ENCODE peak calls at places on chromosomes 3 and 15, in seven cellular contexts. S, T, H, B, Q, K and E are unnamed samples.

GRCh38 chr3:168616901-168617300 is 521.2 kb upstream of the GOLIM4 start:
- DNase-seq in Q (no peak), B (no peak), H (no peak), S (no peak), K (no peak), T (no peak), E (no peak)

GRCh38 chr15:86829251-86829650 is 749.6 kb downstream of the AGBL1 start:
- DNase-seq in K (no peak), Q (no peak), S (no peak), B (no peak), H (no peak), T (no peak), E (no peak)

GRCh38 chr3:111072016-111072891 is 638 bp downstream of the NECTIN3 start:
- DNase-seq in Q (no peak), B (peak), K (peak), S (peak), T (peak), H (no peak), E (peak)

GRCh38 chr3:14545251-14545635 is 5.1 kb upstream of the GRIP2 start:
- DNase-seq in H (no peak), T (no peak), B (no peak), S (no peak), Q (no peak), K (no peak), E (no peak)

GRCh38 chr3:102536479-102536878 is 101.7 kb downstream of the ZPLD1 start:
- DNase-seq in T (no peak), H (no peak), B (no peak), Q (no peak), S (peak), K (no peak), E (no peak)

GRCh38 chr15:80404057-80404718 is at the start of gene ARNT2:
- DNase-seq in K (peak), T (peak), S (no peak), H (peak), B (no peak), Q (no peak), E (no peak)

GRCh38 chr15:39403674-39404117 is 177.2 kb upstream of the THBS1 start:
- DNase-seq in B (no peak), H (no peak), Q (no peak), T (no peak), S (peak), K (no peak), E (no peak)

GRCh38 chr3:45528429-45528828 is 66.1 kb upstream of the LIMD1 start:
- DNase-seq in Q (no peak), S (no peak), T (no peak), H (no peak), K (no peak), B (no peak), E (no peak)

GRCh38 chr3:22922317-22922716 is 280.8 kb upstream of the UBE2E2 start:
- DNase-seq in T (no peak), Q (no peak), H (no peak), S (no peak), B (no peak), K (no peak), E (no peak)

GRCh38 chr3:106097817-106098410 is 229.1 kb upstream of the CBLB start:
- DNase-seq in B (no peak), T (no peak), K (no peak), H (no peak), S (no peak), Q (no peak), E (no peak)

GRCh38 chr3:187798126-187798525 is 52.9 kb upstream of the BCL6 start:
- DNase-seq in S (no peak), H (no peak), K (no peak), B (no peak), Q (no peak), T (no peak), E (no peak)

GRCh38 chr15:30859091-30859874 is 44.4 kb upstream of the FAN1 start:
- DNase-seq in T (no peak), H (no peak), B (no peak), K (no peak), S (peak), Q (no peak), E (no peak)

GRCh38 chr15:39095218-39095879 is 485.5 kb upstream of the THBS1 start:
- DNase-seq in T (no peak), K (no peak), S (no peak), H (no peak), B (no peak), Q (no peak), E (no peak)

GRCh38 chr3:22734756-22735155 is 468.4 kb upstream of the UBE2E2 start:
- DNase-seq in B (no peak), K (no peak), H (no peak), Q (no peak), S (no peak), T (no peak), E (no peak)

GRCh38 chr3:42830437-42831320 is 21.4 kb downstream of the ACKR2 start:
- DNase-seq in B (no peak), K (no peak), T (no peak), H (no peak), S (peak), Q (no peak), E (no peak)

GRCh38 chr3:9809239-9809614 is 835 bp upstream of the TTLL3 start:
- DNase-seq in B (no peak), K (no peak), S (no peak), H (no peak), Q (no peak), T (no peak), E (no peak)

GRCh38 chr15:63374686-63375520 is 6.7 kb downstream of the CA12 start:
- DNase-seq in H (no peak), T (no peak), B (no peak), S (no peak), K (no peak), Q (peak), E (peak)

GRCh38 chr3:37992271-37993066 is 1.9 kb downstream of the VILL start:
- DNase-seq in H (no peak), Q (no peak), T (no peak), B (no peak), K (peak), S (peak), E (no peak)

DNA sequence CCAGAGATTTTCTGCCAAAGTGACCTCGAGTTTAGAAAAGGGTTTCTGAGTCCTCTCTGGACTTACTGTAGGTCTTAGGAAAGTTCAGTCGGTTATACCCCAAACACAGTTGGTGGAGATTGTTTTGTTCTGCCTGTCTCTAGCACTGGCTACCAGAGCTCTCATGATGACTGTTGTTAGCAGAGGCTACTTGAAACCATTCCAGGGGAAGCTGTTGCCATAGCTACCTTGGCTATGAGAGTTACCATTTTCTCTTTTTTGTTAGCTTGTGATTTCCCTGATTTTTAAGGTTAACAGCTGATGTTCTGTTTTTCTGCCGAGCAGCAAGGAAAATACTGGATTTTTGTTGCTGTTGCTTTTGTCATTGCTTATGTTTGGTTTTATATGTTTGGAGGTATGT is 26.7 kb downstream of the ABHD2 start:
- DNase-seq in K (peak), B (no peak), H (peak), S (no peak), T (no peak), Q (no peak), E (peak)
- H3K27ac ChIP-seq in K (peak), B (peak), H (no peak), S (peak), T (no peak), Q (peak), E (peak)

DNA sequence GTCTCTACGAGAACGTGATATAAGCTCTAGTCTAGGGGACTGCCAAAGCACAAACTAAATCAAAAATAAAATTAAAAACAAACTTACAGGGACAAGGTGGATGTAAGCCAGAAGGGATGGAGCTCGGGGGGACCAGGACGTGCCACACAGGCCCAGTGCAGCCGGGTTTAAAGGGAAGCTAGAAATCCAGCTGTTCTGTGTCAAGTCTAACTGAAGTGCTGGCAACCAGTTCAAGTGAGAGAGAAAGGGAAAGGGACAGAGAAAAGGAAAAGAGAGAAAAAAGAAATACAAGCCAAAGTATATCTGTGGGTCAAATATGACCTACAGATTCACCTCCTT is 62.5 kb downstream of the CHSY1 start:
- DNase-seq in H (no peak), T (no peak), B (no peak), S (no peak), Q (no peak), K (no peak), E (no peak)
- TF ChIP-seq POLR2A in H (no peak), T (no peak), B (no peak), S (no peak), Q (no peak), K (no peak), E (no peak)

GRCh38 chr15:26716069-26716468 is 56.8 kb downstream of the GABRB3 start:
- DNase-seq in S (no peak), H (no peak), K (no peak), B (no peak), Q (no peak), T (no peak), E (no peak)
- H3K27ac ChIP-seq in S (no peak), H (no peak), K (no peak), B (no peak), Q (no peak), T (no peak), E (no peak)

GRCh38 chr3:143138948-143139347 is 19.4 kb downstream of the CHST2 start:
- DNase-seq in B (no peak), S (no peak), T (no peak), K (no peak), H (no peak), Q (no peak), E (no peak)

GRCh38 chr3:143137637-143138036 is 18.1 kb downstream of the CHST2 start:
- DNase-seq in Q (no peak), T (no peak), B (no peak), K (no peak), H (no peak), S (no peak), E (no peak)

GRCh38 chr3:143132246-143132980 is 12.8 kb downstream of the CHST2 start:
- DNase-seq in T (no peak), K (no peak), B (no peak), S (no peak), Q (no peak), H (no peak), E (no peak)

GRCh38 chr3:143134446-143134845 is 14.9 kb downstream of the CHST2 start:
- DNase-seq in K (no peak), T (no peak), Q (no peak), S (no peak), B (no peak), H (peak), E (no peak)

DNA sequence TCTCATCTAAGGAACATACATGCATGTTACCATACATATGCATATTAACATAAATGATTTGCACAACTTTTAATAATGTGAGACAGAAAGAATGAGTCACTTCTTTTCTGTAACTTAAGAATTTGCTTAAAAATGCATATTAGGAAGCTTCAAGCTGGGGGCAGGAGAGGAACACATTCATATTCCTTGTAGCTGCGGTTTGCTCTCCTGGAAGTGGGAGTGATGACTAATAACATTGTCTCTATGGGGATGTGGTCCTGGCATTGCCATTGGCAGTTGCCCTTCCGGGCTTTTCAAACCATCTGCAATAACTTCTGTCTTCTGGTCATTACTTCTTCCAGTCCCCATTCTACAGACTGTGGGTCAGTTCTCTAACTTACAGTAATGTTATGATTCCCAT is 15.6 kb downstream of the CHST2 start:
- DNase-seq in K (no peak), T (no peak), H (no peak), B (no peak), Q (no peak), S (no peak), E (no peak)
- TF ChIP-seq POLR2A in K (no peak), T (no peak), H (no peak), B (no peak), Q (no peak), S (no peak), E (no peak)

DNA sequence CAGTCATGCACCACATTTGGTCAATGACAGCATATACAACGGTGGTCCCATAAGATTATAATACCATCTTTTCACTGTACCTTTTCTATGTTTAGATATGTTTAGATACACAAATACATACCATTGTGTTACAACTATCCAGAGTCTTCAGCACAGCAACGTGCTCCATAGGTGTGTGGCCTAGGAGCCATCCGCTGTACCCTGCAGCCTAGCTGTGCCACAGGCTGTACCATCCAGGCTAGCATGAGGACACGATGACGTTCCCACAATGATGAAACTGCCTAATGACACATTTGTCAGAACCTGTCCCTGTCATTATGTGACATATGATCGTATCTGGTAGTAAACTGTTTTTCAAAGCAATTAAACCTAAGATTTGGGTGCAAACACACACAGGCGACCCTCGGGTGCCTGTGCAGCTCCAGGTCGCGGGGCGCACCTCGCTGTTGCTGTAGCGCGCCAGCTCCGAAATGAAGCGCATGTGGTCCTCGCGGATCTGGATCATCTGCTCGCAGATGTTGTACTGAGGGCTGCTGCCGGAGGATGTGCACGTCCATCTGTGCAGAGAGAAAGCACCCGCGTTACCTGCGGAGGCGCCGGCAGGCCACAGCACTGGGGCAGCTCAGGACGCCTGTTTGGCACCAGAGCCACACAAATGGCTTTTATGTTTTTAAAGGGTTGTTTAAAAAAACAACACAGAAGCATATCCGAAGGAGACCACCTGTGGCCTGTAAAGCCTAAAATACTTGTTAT is 48.2 kb downstream of the CYFIP1 start:
- DNase-seq in H (no peak), Q (no peak), T (peak), K (no peak), B (no peak), S (no peak), E (no peak)
- H3K27ac ChIP-seq in H (no peak), Q (no peak), T (no peak), K (no peak), B (no peak), S (no peak), E (no peak)

GRCh38 chr3:46663611-46664135 is 29.8 kb downstream of the ALS2CL start:
- DNase-seq in K (no peak), Q (no peak), S (no peak), T (peak), H (peak), B (peak), E (peak)
- TF ChIP-seq POLR2A in K (no peak), Q (no peak), S (no peak), T (no peak), H (no peak), B (no peak), E (no peak)

GRCh38 chr15:77015651-77016320 is 20.9 kb downstream of the PSTPIP1 start:
- DNase-seq in S (no peak), T (no peak), H (no peak), K (no peak), Q (no peak), B (no peak), E (no peak)

GRCh38 chr15:77017761-77018720 is 23.1 kb downstream of the PSTPIP1 start:
- DNase-seq in K (no peak), T (peak), S (no peak), Q (no peak), B (no peak), H (no peak), E (no peak)

GRCh38 chr15:77016321-77016695 is 21.4 kb downstream of the PSTPIP1 start:
- DNase-seq in B (no peak), Q (no peak), H (no peak), T (peak), S (no peak), K (no peak), E (no peak)

GRCh38 chr15:77018796-77019475 is 24.0 kb downstream of the PSTPIP1 start:
- DNase-seq in K (no peak), Q (no peak), H (no peak), S (no peak), B (no peak), T (peak), E (no peak)

GRCh38 chr15:77017091-77017660 is 22.2 kb downstream of the PSTPIP1 start:
- DNase-seq in B (no peak), K (no peak), H (no peak), T (peak), Q (no peak), S (no peak), E (no peak)
- H3K27ac ChIP-seq in B (no peak), K (no peak), H (no peak), T (no peak), Q (no peak), S (no peak), E (no peak)

GRCh38 chr15:45166792-45167630 is 20.8 kb downstream of the SHF start:
- DNase-seq in H (peak), B (peak), T (peak), K (peak), Q (peak), S (peak), E (peak)
- TF ChIP-seq POLR2A in H (peak), B (peak), T (peak), K (peak), Q (peak), S (peak), E (peak)

GRCh38 chr3:181711325-181712135 is at the start of gene SOX2:
- DNase-seq in Q (no peak), T (peak), B (peak), H (peak), K (peak), S (peak), E (no peak)
- H3K27ac ChIP-seq in Q (no peak), T (no peak), B (no peak), H (no peak), K (no peak), S (no peak), E (no peak)